ENCODE peak calls at places on chromosome 3, in ten cellular contexts. One of them, this sample, is unnamed.
A peak's percentile ranks its signal among the peaks of the same experiment; 100 is the strongest.

GRCh38 chr3:194034556-194035336 is 101.2 kb upstream of the HES1 start:
- DNase-seq in testis: no peak
- DNase-seq in mesendoderm: no peak
- DNase-seq in upper lobe of left lung: no peak
- DNase-seq in gastrocnemius medialis: no peak
- DNase-seq in caudate nucleus: no peak
- DNase-seq in body of pancreas: no peak
- DNase-seq in psoas muscle: no peak
- DNase-seq in endodermal cell: peak; percentile 52
- DNase-seq in IMR-90: no peak
- DNase-seq in this sample: no peak

GRCh38 chr3:41808152-41808551 is 153.8 kb downstream of the ULK4 start:
- DNase-seq in testis: no peak
- DNase-seq in mesendoderm: no peak
- DNase-seq in upper lobe of left lung: no peak
- DNase-seq in gastrocnemius medialis: no peak
- DNase-seq in caudate nucleus: no peak
- DNase-seq in body of pancreas: no peak
- DNase-seq in psoas muscle: no peak
- DNase-seq in endodermal cell: no peak
- DNase-seq in IMR-90: peak; percentile 64
- DNase-seq in this sample: no peak

GRCh38 chr3:127734754-127735473 is 62.2 kb downstream of the ABTB1 start:
- DNase-seq in testis: peak; percentile 53
- DNase-seq in mesendoderm: peak; percentile 90
- DNase-seq in upper lobe of left lung: no peak
- DNase-seq in gastrocnemius medialis: peak; percentile 37
- DNase-seq in caudate nucleus: no peak
- DNase-seq in body of pancreas: no peak
- DNase-seq in psoas muscle: peak; percentile 56
- DNase-seq in endodermal cell: peak; percentile 72
- DNase-seq in IMR-90: peak; percentile 98
- DNase-seq in this sample: no peak

GRCh38 chr3:143784446-143784845 is 63.8 kb downstream of the SLC9A9 start:
- DNase-seq in testis: no peak
- DNase-seq in mesendoderm: no peak
- DNase-seq in upper lobe of left lung: no peak
- DNase-seq in gastrocnemius medialis: no peak
- DNase-seq in caudate nucleus: no peak
- DNase-seq in body of pancreas: no peak
- DNase-seq in psoas muscle: no peak
- DNase-seq in endodermal cell: no peak
- DNase-seq in IMR-90: no peak
- DNase-seq in this sample: no peak

GRCh38 chr3:2362122-2362521 is 263.5 kb downstream of the CNTN4 start:
- DNase-seq in testis: no peak
- DNase-seq in mesendoderm: no peak
- DNase-seq in upper lobe of left lung: peak; percentile 48
- DNase-seq in gastrocnemius medialis: no peak
- DNase-seq in caudate nucleus: no peak
- DNase-seq in body of pancreas: no peak
- DNase-seq in psoas muscle: no peak
- DNase-seq in endodermal cell: no peak
- DNase-seq in IMR-90: no peak
- DNase-seq in this sample: no peak

GRCh38 chr3:13579089-13579488 is 30.2 kb downstream of the FBLN2 start:
- DNase-seq in testis: no peak
- DNase-seq in mesendoderm: no peak
- DNase-seq in upper lobe of left lung: no peak
- DNase-seq in gastrocnemius medialis: no peak
- DNase-seq in caudate nucleus: no peak
- DNase-seq in body of pancreas: no peak
- DNase-seq in psoas muscle: no peak
- DNase-seq in endodermal cell: no peak
- DNase-seq in IMR-90: peak; percentile 92
- DNase-seq in this sample: no peak

GRCh38 chr3:149277338-149277813 is 55.7 kb upstream of the CP start:
- DNase-seq in testis: no peak
- DNase-seq in mesendoderm: peak; percentile 54
- DNase-seq in upper lobe of left lung: no peak
- DNase-seq in gastrocnemius medialis: no peak
- DNase-seq in caudate nucleus: no peak
- DNase-seq in body of pancreas: no peak
- DNase-seq in psoas muscle: no peak
- DNase-seq in endodermal cell: no peak
- DNase-seq in IMR-90: peak; percentile 84
- DNase-seq in this sample: no peak

GRCh38 chr3:127954642-127955041 is 39.6 kb downstream of the KBTBD12 start:
- DNase-seq in testis: no peak
- DNase-seq in mesendoderm: no peak
- DNase-seq in upper lobe of left lung: peak; percentile 7
- DNase-seq in gastrocnemius medialis: peak; percentile 79
- DNase-seq in caudate nucleus: no peak
- DNase-seq in body of pancreas: no peak
- DNase-seq in psoas muscle: peak; percentile 30
- DNase-seq in endodermal cell: no peak
- DNase-seq in IMR-90: no peak
- DNase-seq in this sample: peak; percentile 24

GRCh38 chr3:175672119-175672689 is 813.1 kb downstream of the NAALADL2 start:
- DNase-seq in testis: no peak
- DNase-seq in mesendoderm: no peak
- DNase-seq in upper lobe of left lung: no peak
- DNase-seq in gastrocnemius medialis: no peak
- DNase-seq in caudate nucleus: no peak
- DNase-seq in body of pancreas: no peak
- DNase-seq in psoas muscle: no peak
- DNase-seq in endodermal cell: no peak
- DNase-seq in IMR-90: peak; percentile 63
- DNase-seq in this sample: no peak

GRCh38 chr3:184703657-184704056 is 8.2 kb downstream of the MAGEF1 start:
- DNase-seq in testis: no peak
- DNase-seq in mesendoderm: no peak
- DNase-seq in upper lobe of left lung: no peak
- DNase-seq in gastrocnemius medialis: no peak
- DNase-seq in caudate nucleus: no peak
- DNase-seq in body of pancreas: no peak
- DNase-seq in psoas muscle: no peak
- DNase-seq in endodermal cell: no peak
- DNase-seq in IMR-90: no peak
- DNase-seq in this sample: no peak

GRCh38 chr3:127375151-127375937 is 87.5 kb upstream of the PRR20G start:
- DNase-seq in testis: no peak
- DNase-seq in mesendoderm: no peak
- DNase-seq in upper lobe of left lung: no peak
- DNase-seq in gastrocnemius medialis: no peak
- DNase-seq in caudate nucleus: no peak
- DNase-seq in body of pancreas: no peak
- DNase-seq in psoas muscle: no peak
- DNase-seq in endodermal cell: peak; percentile 29
- DNase-seq in IMR-90: no peak
- DNase-seq in this sample: no peak

GRCh38 chr3:44721231-44722102 is 8.0 kb upstream of the ZNF501 start:
- DNase-seq in testis: no peak
- DNase-seq in mesendoderm: peak; percentile 48
- DNase-seq in upper lobe of left lung: no peak
- DNase-seq in gastrocnemius medialis: no peak
- DNase-seq in caudate nucleus: no peak
- DNase-seq in body of pancreas: no peak
- DNase-seq in psoas muscle: no peak
- DNase-seq in endodermal cell: no peak
- DNase-seq in IMR-90: peak; percentile 6
- DNase-seq in this sample: no peak

GRCh38 chr3:155517907-155518306 is 224.4 kb upstream of the STRIT1 start:
- DNase-seq in testis: no peak
- DNase-seq in mesendoderm: no peak
- DNase-seq in upper lobe of left lung: no peak
- DNase-seq in gastrocnemius medialis: no peak
- DNase-seq in caudate nucleus: no peak
- DNase-seq in body of pancreas: no peak
- DNase-seq in psoas muscle: no peak
- DNase-seq in endodermal cell: no peak
- DNase-seq in IMR-90: no peak
- DNase-seq in this sample: no peak

DNA sequence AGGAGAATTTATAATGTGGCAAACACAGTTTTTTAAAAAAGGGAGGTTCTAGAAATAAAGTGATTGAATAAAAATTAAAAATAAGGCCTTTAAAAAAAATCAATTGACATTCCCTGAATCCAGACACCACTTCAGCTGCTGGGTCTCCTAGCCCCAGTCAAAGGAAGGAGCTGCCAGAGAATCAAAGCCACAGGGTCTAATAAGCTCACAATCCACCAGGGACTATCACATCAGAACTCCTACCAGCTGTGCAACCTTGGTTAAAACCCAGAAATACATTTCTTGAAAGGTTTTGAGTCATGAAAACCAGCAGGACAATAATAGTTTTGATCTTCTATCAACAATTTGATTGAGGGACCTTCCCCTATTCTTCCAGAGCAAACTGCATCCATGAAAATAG is 134.5 kb downstream of the MECOM start:
- DNase-seq in testis: no peak
- DNase-seq in mesendoderm: no peak
- DNase-seq in upper lobe of left lung: no peak
- DNase-seq in gastrocnemius medialis: no peak
- DNase-seq in caudate nucleus: no peak
- DNase-seq in body of pancreas: no peak
- DNase-seq in psoas muscle: no peak
- DNase-seq in endodermal cell: no peak
- DNase-seq in IMR-90: no peak
- DNase-seq in this sample: no peak
- H3K27ac ChIP-seq in testis: no peak overlapping the region
- H3K27ac ChIP-seq in mesendoderm: no peak overlapping the region
- H3K27ac ChIP-seq in upper lobe of left lung: no peak overlapping the region
- H3K27ac ChIP-seq in gastrocnemius medialis: no peak overlapping the region
- H3K27ac ChIP-seq in caudate nucleus: no peak overlapping the region
- H3K27ac ChIP-seq in body of pancreas: no peak overlapping the region
- H3K27ac ChIP-seq in psoas muscle: no peak overlapping the region
- H3K27ac ChIP-seq in endodermal cell: no peak overlapping the region
- H3K27ac ChIP-seq in IMR-90: no peak overlapping the region
- H3K27ac ChIP-seq in this sample: no peak overlapping the region

GRCh38 chr3:73449774-73450173 is 175.0 kb downstream of the PDZRN3 start:
- DNase-seq in testis: no peak
- DNase-seq in mesendoderm: no peak
- DNase-seq in upper lobe of left lung: no peak
- DNase-seq in gastrocnemius medialis: no peak
- DNase-seq in caudate nucleus: no peak
- DNase-seq in body of pancreas: no peak
- DNase-seq in psoas muscle: no peak
- DNase-seq in endodermal cell: no peak
- DNase-seq in IMR-90: no peak
- DNase-seq in this sample: no peak
- H3K27ac ChIP-seq in testis: no peak overlapping the region
- H3K27ac ChIP-seq in mesendoderm: no peak overlapping the region
- H3K27ac ChIP-seq in upper lobe of left lung: no peak overlapping the region
- H3K27ac ChIP-seq in gastrocnemius medialis: no peak overlapping the region
- H3K27ac ChIP-seq in caudate nucleus: no peak overlapping the region
- H3K27ac ChIP-seq in body of pancreas: no peak overlapping the region
- H3K27ac ChIP-seq in psoas muscle: no peak overlapping the region
- H3K27ac ChIP-seq in endodermal cell: no peak overlapping the region
- H3K27ac ChIP-seq in IMR-90: no peak overlapping the region
- H3K27ac ChIP-seq in this sample: no peak overlapping the region

DNA sequence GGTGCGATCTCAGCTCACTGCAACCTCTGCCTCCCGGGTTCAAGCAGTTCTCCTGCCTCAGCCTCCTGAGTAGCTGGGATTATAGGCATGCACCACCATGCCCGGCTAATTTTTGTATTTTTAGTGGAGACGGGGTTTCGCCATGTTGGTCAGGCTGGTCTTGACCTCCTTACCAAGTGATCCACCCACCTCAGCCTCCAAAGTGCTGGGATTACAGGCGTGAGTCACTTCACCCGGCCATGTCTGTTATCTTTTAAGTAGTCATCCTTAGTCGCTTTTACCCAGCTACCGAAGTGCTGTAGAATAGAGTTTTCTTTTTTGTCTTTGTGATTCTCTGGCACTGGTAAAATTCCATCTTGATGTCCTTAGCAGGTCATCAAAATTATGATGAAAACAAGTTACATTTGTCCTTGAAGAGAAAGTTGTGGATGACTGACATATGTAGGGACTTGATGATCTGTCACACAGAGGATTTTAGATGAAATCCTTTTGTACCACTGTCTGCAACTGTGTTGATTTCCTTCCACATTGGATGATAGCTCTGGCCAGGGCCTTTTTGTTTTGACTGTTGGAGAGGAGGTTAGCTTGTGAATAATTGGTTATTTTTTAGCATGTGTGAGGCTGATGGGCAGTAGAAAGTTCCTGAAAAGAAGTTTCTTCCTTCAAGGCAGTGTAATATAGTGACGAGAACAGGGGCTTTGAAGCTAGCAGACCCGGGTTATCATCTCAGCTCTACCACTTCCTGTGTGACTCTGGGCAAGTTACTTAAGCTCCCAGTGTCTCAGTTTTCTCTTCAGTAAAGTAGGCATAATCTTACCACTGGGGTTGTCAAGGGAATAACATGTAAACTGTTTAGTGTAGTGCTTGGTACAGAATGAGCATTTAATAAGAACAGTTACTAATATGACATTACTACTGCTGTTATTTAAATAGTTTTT is 18.8 kb downstream of the ATG7 start:
- DNase-seq in testis: no peak
- DNase-seq in mesendoderm: no peak
- DNase-seq in upper lobe of left lung: no peak
- DNase-seq in gastrocnemius medialis: no peak
- DNase-seq in caudate nucleus: no peak
- DNase-seq in body of pancreas: no peak
- DNase-seq in psoas muscle: no peak
- DNase-seq in endodermal cell: no peak
- DNase-seq in IMR-90: peak; percentile 84
- DNase-seq in this sample: no peak
- H3K27ac ChIP-seq in testis: no peak overlapping the region
- H3K27ac ChIP-seq in mesendoderm: no peak overlapping the region
- H3K27ac ChIP-seq in upper lobe of left lung: peak overlapping the region; percentile 77
- H3K27ac ChIP-seq in gastrocnemius medialis: no peak overlapping the region
- H3K27ac ChIP-seq in caudate nucleus: no peak overlapping the region
- H3K27ac ChIP-seq in body of pancreas: no peak overlapping the region
- H3K27ac ChIP-seq in psoas muscle: peak overlapping the region; percentile 82
- H3K27ac ChIP-seq in endodermal cell: no peak overlapping the region
- H3K27ac ChIP-seq in IMR-90: peak overlapping the region; percentile 50
- H3K27ac ChIP-seq in this sample: no peak overlapping the region

DNA sequence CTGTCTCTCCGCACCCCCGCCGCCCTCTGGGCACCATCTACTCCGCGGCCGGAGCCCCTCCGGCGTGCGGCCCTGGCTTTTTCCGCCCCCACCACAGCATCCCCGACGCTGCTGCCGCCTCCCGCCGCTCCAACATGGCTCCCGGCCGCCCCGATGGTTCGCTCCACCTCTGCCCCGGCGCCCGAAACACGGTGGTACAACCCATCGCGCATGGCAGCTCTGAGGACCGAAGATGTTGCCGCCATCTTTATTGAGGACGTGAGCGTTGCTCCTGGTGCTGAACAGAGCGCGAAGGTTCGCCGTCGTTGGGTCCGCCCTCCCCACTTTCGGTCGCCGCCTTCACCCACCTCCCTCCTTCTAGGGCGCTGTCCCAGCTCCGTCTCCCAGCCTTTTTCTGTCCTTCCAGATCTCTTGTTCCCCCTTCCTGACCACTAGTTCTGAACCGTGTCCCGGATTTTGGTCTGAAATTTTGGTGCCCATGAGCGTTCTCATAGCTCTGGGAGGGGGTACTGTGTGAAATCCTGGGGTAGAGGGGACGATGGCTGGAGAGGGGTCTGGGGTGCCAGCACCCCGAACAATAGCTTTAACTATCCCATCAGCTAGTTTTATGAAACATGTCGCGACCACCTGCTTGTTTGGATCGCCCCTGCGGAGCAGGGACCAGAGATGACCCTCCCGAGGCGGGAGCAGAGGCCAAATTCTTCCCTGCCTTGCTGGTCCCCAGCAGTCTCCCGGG is at the start of gene CELSR3:
- DNase-seq in testis: peak; percentile 89
- DNase-seq in mesendoderm: peak; percentile 97
- DNase-seq in upper lobe of left lung: peak; percentile 87
- DNase-seq in gastrocnemius medialis: no peak
- DNase-seq in caudate nucleus: peak; percentile 81
- DNase-seq in body of pancreas: peak; percentile 39
- DNase-seq in psoas muscle: peak; percentile 47
- DNase-seq in endodermal cell: peak; percentile 95
- DNase-seq in IMR-90: peak; percentile 90
- DNase-seq in this sample: peak; percentile 89
- H3K27ac ChIP-seq in testis: peak within 1 kb of the TSS; percentile 80
- H3K27ac ChIP-seq in mesendoderm: peak within 1 kb of the TSS; percentile 98
- H3K27ac ChIP-seq in upper lobe of left lung: peak within 1 kb of the TSS; percentile 75
- H3K27ac ChIP-seq in gastrocnemius medialis: peak within 1 kb of the TSS; percentile 28
- H3K27ac ChIP-seq in caudate nucleus: peak within 1 kb of the TSS; percentile 72
- H3K27ac ChIP-seq in body of pancreas: peak within 1 kb of the TSS; percentile 54
- H3K27ac ChIP-seq in psoas muscle: no peak within 1 kb of the TSS
- H3K27ac ChIP-seq in endodermal cell: peak within 1 kb of the TSS; percentile 99
- H3K27ac ChIP-seq in IMR-90: peak within 1 kb of the TSS; percentile 92
- H3K27ac ChIP-seq in this sample: peak within 1 kb of the TSS; percentile 85